ENCODE peak calls at places on chromosome 12, in seven cellular contexts. K is A549, L is K562, Z is HepG2, G is GM23338, N is HCT116, R is GM12878. I is an unnamed sample.

GRCh38 chr12:109573914-109574244 is 285 bp downstream of the MVK start:
- DNase-seq in K (no peak), L (no peak), Z (no peak), G (no peak), N (no peak), R (no peak), I (no peak)

GRCh38 chr12:101666017-101666728 is 31.3 kb upstream of the CHPT1 start:
- DNase-seq in K (no peak), L (no peak), Z (no peak), G (no peak), N (no peak), R (no peak), I (no peak)

GRCh38 chr12:96824074-96824837 is 82.8 kb upstream of the NEDD1 start:
- DNase-seq in K (no peak), L (no peak), Z (no peak), G (no peak), N (no peak), R (no peak), I (no peak)

GRCh38 chr12:48189331-48190125 is 6.1 kb downstream of the CCDC184 start:
- DNase-seq in K (peak; percentile 74), L (peak; percentile 68), Z (peak; percentile 49), G (peak; percentile 76), N (peak; percentile 57), R (peak; percentile 34), I (peak; percentile 66)

GRCh38 chr12:45912774-45913173 is 77.6 kb downstream of the SCAF11 start:
- DNase-seq in K (no peak), L (no peak), Z (no peak), G (no peak), N (no peak), R (no peak), I (peak; percentile 23)

GRCh38 chr12:109736552-109737108 is 23.0 kb downstream of the FAM222A start:
- DNase-seq in K (peak; percentile 32), L (peak; percentile 84), Z (peak; percentile 34), G (peak; percentile 95), N (no peak), R (no peak), I (peak; percentile 43)

GRCh38 chr12:5622280-5622679 is 190.4 kb downstream of the NTF3 start:
- DNase-seq in K (no peak), L (no peak), Z (no peak), G (no peak), N (no peak), R (no peak), I (no peak)

GRCh38 chr12:10361084-10361483 is 28.8 kb downstream of the KLRK1 start:
- DNase-seq in K (no peak), L (no peak), Z (no peak), G (peak; percentile 74), N (no peak), R (no peak), I (no peak)

GRCh38 chr12:125434936-125435443 is 369.8 kb downstream of the AACS start:
- DNase-seq in K (no peak), L (no peak), Z (no peak), G (no peak), N (no peak), R (peak; percentile 82), I (no peak)
- H3K4me2 ChIP-seq in K (no peak overlapping the region), L (no peak overlapping the region), Z (no peak overlapping the region), G (no peak overlapping the region), N (no peak overlapping the region), R (peak overlapping the region; percentile 81), I (no peak overlapping the region)

DNA sequence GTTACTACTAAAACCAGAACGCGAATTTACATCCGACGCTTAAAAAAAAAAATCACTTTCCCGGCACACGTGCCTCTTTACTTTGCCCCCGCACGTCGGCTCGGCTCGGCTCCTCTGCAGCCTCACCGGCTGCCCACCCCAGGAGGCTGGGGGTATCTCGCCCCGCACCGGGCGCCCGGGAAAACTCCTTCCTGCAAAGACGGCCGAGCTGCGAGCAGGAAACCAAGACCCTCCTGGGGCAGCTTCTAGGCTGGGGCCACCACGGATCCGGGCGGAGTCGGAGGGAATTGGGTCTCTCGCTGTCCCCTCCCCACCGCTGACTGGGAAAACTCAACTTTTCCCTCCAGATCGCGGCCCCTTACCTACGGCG is 595 bp downstream of the VSIG10 start:
- DNase-seq in K (peak; percentile 28), L (no peak), Z (no peak), G (peak; percentile 69), N (no peak), R (no peak), I (no peak)
- TF ChIP-seq REST in K (no peak), L (no peak), Z (no peak), G (no peak), N (no peak), R (no peak), I (no peak)

GRCh38 chr12:31951939-31952338 is 7.3 kb upstream of the RESF1 start:
- DNase-seq in K (no peak), L (no peak), Z (no peak), G (no peak), N (no peak), R (no peak), I (no peak)

GRCh38 chr12:31950088-31950487 is 9.1 kb upstream of the RESF1 start:
- DNase-seq in K (no peak), L (no peak), Z (no peak), G (no peak), N (no peak), R (no peak), I (no peak)

GRCh38 chr12:31951008-31951407 is 8.2 kb upstream of the RESF1 start:
- DNase-seq in K (no peak), L (no peak), Z (no peak), G (no peak), N (no peak), R (no peak), I (no peak)

GRCh38 chr12:31952418-31952817 is 6.8 kb upstream of the RESF1 start:
- DNase-seq in K (no peak), L (no peak), Z (no peak), G (no peak), N (no peak), R (no peak), I (no peak)

DNA sequence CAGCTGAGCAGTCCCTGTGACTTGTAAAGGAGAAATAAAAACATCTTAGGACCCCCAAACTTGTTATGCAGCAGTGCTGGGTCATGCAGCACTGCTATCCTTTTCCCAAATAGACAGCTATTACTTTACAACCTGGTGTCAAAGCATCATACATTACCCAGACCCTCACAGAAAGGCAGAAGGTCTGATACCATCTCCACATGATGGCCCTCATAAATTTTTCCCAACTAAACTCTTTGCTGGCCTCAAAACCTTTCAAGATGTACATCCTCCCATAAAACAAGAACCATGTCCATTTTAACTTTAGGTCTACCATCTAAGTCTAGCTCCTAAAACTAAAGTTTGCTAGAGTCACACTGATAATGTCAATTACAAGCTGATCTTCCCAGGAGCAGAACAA is 8.7 kb upstream of the RESF1 start:
- DNase-seq in K (no peak), L (no peak), Z (no peak), G (no peak), N (no peak), R (no peak), I (no peak)
- H3K4me2 ChIP-seq in K (no peak overlapping the region), L (no peak overlapping the region), Z (no peak overlapping the region), G (no peak overlapping the region), N (no peak overlapping the region), R (no peak overlapping the region), I (no peak overlapping the region)

GRCh38 chr12:107011519-107011918 is 24.6 kb upstream of the MTERF2 start:
- DNase-seq in K (no peak), L (no peak), Z (no peak), G (no peak), N (no peak), R (no peak), I (no peak)

GRCh38 chr12:107017042-107017441 is 30.1 kb upstream of the MTERF2 start:
- DNase-seq in K (no peak), L (no peak), Z (no peak), G (no peak), N (no peak), R (no peak), I (no peak)

GRCh38 chr12:107019546-107019945 is 32.6 kb upstream of the MTERF2 start:
- DNase-seq in K (no peak), L (no peak), Z (no peak), G (no peak), N (no peak), R (no peak), I (no peak)

GRCh38 chr12:107012736-107013425 is 25.9 kb upstream of the MTERF2 start:
- DNase-seq in K (no peak), L (no peak), Z (no peak), G (no peak), N (no peak), R (no peak), I (no peak)

GRCh38 chr12:107014050-107014449 is 27.1 kb upstream of the MTERF2 start:
- DNase-seq in K (peak; percentile 61), L (peak; percentile 10), Z (peak; percentile 40), G (peak; percentile 72), N (peak; percentile 56), R (no peak), I (no peak)
- TF ChIP-seq REST in K (no peak), L (no peak), Z (no peak), G (no peak), N (no peak), R (no peak), I (no peak)

GRCh38 chr12:53124352-53124723 is 21.1 kb downstream of the SOAT2 start:
- DNase-seq in K (no peak), L (no peak), Z (no peak), G (no peak), N (no peak), R (no peak), I (no peak)

GRCh38 chr12:53120685-53121525 is 17.6 kb downstream of the SOAT2 start:
- DNase-seq in K (no peak), L (peak; percentile 29), Z (no peak), G (no peak), N (no peak), R (no peak), I (no peak)

GRCh38 chr12:53127169-53127568 is 23.9 kb downstream of the SOAT2 start:
- DNase-seq in K (no peak), L (no peak), Z (no peak), G (no peak), N (no peak), R (no peak), I (no peak)

GRCh38 chr12:53122961-53123468 is 19.7 kb downstream of the SOAT2 start:
- DNase-seq in K (peak; percentile 33), L (no peak), Z (no peak), G (no peak), N (no peak), R (no peak), I (peak; percentile 62)

DNA sequence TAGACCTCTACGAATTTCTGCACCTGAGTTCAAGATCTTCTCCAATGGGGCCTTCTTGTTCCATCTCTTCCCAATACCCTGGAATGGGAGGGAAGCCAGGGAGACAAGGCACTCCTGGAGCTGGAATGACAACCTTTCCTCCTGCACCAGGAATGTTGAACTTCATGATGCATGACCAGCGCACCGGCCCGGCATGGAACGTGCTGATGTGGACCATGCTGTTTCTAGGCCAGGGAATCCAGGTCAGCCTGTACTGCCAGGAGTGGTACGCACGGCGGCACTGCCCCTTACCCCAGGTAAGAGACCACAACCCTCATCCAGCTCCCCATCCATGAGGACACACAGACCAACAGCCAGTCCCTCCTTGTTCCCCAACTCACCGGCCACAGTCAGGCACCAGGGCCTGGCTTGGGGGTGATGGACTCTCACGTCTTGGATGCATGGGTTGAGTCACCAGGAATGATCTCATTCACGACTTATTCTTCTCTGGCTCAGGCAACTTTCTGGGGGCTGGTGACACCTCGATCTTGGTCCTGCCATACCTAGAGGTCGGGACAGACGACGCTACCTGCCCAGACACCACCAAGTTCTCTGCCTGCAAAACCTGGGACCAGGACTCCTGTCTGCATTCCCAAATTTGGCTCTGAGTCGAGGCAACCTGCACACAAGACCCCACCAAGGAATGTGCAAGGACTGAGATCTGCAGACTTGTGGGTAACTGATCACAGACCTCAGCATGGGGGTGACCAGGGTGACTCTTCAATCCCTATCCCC is 20.5 kb downstream of the SOAT2 start:
- DNase-seq in K (no peak), L (no peak), Z (no peak), G (no peak), N (no peak), R (no peak), I (no peak)
- H3K4me2 ChIP-seq in K (peak overlapping the region; percentile 14), L (no peak overlapping the region), Z (no peak overlapping the region), G (no peak overlapping the region), N (no peak overlapping the region), R (no peak overlapping the region), I (no peak overlapping the region)

I was measured in SK-N-SH.